ENCODE peak calls at places on chromosomes 3 and 15, in ten cellular contexts. One of them, this sample, is unnamed.

GRCh38 chr3:95197661-95198060 is 1134.8 kb downstream of the NSUN3 start:
- DNase-seq in AG10803: no peak
- DNase-seq in IMR-90: no peak
- DNase-seq in NAMALWA: no peak
- DNase-seq in activated T-cell treated with anti-CD3 and anti-CD28 coated beads, Interleukin-2, amount 50 U/mL, for 48 hours: no peak
- DNase-seq in body of pancreas: no peak
- DNase-seq in foreskin fibroblast: no peak
- DNase-seq in NCI-H1417: no peak
- DNase-seq in NCI-H2171: no peak
- DNase-seq in right atrium auricular region: no peak
- DNase-seq in this sample: no peak

GRCh38 chr15:70670680-70671079 is 92.7 kb downstream of the UACA start:
- DNase-seq in AG10803: no peak
- DNase-seq in IMR-90: no peak
- DNase-seq in NAMALWA: peak; percentile 4
- DNase-seq in activated T-cell treated with anti-CD3 and anti-CD28 coated beads, Interleukin-2, amount 50 U/mL, for 48 hours: no peak
- DNase-seq in body of pancreas: no peak
- DNase-seq in foreskin fibroblast: no peak
- DNase-seq in NCI-H1417: no peak
- DNase-seq in NCI-H2171: no peak
- DNase-seq in right atrium auricular region: no peak
- DNase-seq in this sample: no peak

GRCh38 chr3:36837089-36837488 is 72.7 kb upstream of the DCLK3 start:
- DNase-seq in AG10803: no peak
- DNase-seq in IMR-90: no peak
- DNase-seq in NAMALWA: no peak
- DNase-seq in activated T-cell treated with anti-CD3 and anti-CD28 coated beads, Interleukin-2, amount 50 U/mL, for 48 hours: no peak
- DNase-seq in body of pancreas: no peak
- DNase-seq in foreskin fibroblast: no peak
- DNase-seq in NCI-H1417: no peak
- DNase-seq in NCI-H2171: no peak
- DNase-seq in right atrium auricular region: peak; percentile 13
- DNase-seq in this sample: no peak

GRCh38 chr15:40247406-40247971 is 8.6 kb downstream of the PAK6 start:
- DNase-seq in AG10803: no peak
- DNase-seq in IMR-90: no peak
- DNase-seq in NAMALWA: no peak
- DNase-seq in activated T-cell treated with anti-CD3 and anti-CD28 coated beads, Interleukin-2, amount 50 U/mL, for 48 hours: no peak
- DNase-seq in body of pancreas: no peak
- DNase-seq in foreskin fibroblast: no peak
- DNase-seq in NCI-H1417: no peak
- DNase-seq in NCI-H2171: no peak
- DNase-seq in right atrium auricular region: no peak
- DNase-seq in this sample: no peak

GRCh38 chr15:85037617-85038016 is 56.0 kb downstream of the PDE8A start:
- DNase-seq in AG10803: no peak
- DNase-seq in IMR-90: no peak
- DNase-seq in NAMALWA: no peak
- DNase-seq in activated T-cell treated with anti-CD3 and anti-CD28 coated beads, Interleukin-2, amount 50 U/mL, for 48 hours: no peak
- DNase-seq in body of pancreas: no peak
- DNase-seq in foreskin fibroblast: no peak
- DNase-seq in NCI-H1417: no peak
- DNase-seq in NCI-H2171: no peak
- DNase-seq in right atrium auricular region: no peak
- DNase-seq in this sample: no peak

GRCh38 chr15:29242466-29243242 is 27.0 kb downstream of the NSMCE3 start:
- DNase-seq in AG10803: peak; percentile 12
- DNase-seq in IMR-90: peak; percentile 19
- DNase-seq in NAMALWA: no peak
- DNase-seq in activated T-cell treated with anti-CD3 and anti-CD28 coated beads, Interleukin-2, amount 50 U/mL, for 48 hours: no peak
- DNase-seq in body of pancreas: no peak
- DNase-seq in foreskin fibroblast: no peak
- DNase-seq in NCI-H1417: no peak
- DNase-seq in NCI-H2171: no peak
- DNase-seq in right atrium auricular region: no peak
- DNase-seq in this sample: no peak

GRCh38 chr3:140902791-140903190 is 38.8 kb upstream of the SLC25A36 start:
- DNase-seq in AG10803: no peak
- DNase-seq in IMR-90: no peak
- DNase-seq in NAMALWA: no peak
- DNase-seq in activated T-cell treated with anti-CD3 and anti-CD28 coated beads, Interleukin-2, amount 50 U/mL, for 48 hours: no peak
- DNase-seq in body of pancreas: no peak
- DNase-seq in foreskin fibroblast: no peak
- DNase-seq in NCI-H1417: no peak
- DNase-seq in NCI-H2171: no peak
- DNase-seq in right atrium auricular region: no peak
- DNase-seq in this sample: no peak

GRCh38 chr3:146325170-146325569 is 74.3 kb upstream of the PLSCR4 start:
- DNase-seq in AG10803: no peak
- DNase-seq in IMR-90: no peak
- DNase-seq in NAMALWA: no peak
- DNase-seq in activated T-cell treated with anti-CD3 and anti-CD28 coated beads, Interleukin-2, amount 50 U/mL, for 48 hours: no peak
- DNase-seq in body of pancreas: no peak
- DNase-seq in foreskin fibroblast: no peak
- DNase-seq in NCI-H1417: no peak
- DNase-seq in NCI-H2171: no peak
- DNase-seq in right atrium auricular region: no peak
- DNase-seq in this sample: no peak

GRCh38 chr15:89982315-89983055 is 18.6 kb upstream of the ZNF710 start:
- DNase-seq in AG10803: no peak
- DNase-seq in IMR-90: no peak
- DNase-seq in NAMALWA: no peak
- DNase-seq in activated T-cell treated with anti-CD3 and anti-CD28 coated beads, Interleukin-2, amount 50 U/mL, for 48 hours: no peak
- DNase-seq in body of pancreas: no peak
- DNase-seq in foreskin fibroblast: no peak
- DNase-seq in NCI-H1417: no peak
- DNase-seq in NCI-H2171: no peak
- DNase-seq in right atrium auricular region: no peak
- DNase-seq in this sample: no peak

This sample was measured in non-pigmented ciliary epithelial cell.